ENCODE peak calls at places on chromosomes 13 and 19, in seven cellular contexts. One of them, this sample, is unnamed. For H3K4me1, the result is how much of the 10 kb centered on the place peaks cover.

GRCh38 chr13:95523598-95523997 is 28.9 kb upstream of the CLDN10 start:
- DNase-seq in GM23338: no peak
- DNase-seq in adrenal gland: no peak
- DNase-seq in psoas muscle: no peak
- DNase-seq in A549: no peak
- DNase-seq in neural progenitor cell: no peak
- DNase-seq in IMR-90: no peak
- DNase-seq in this sample: no peak

GRCh38 chr19:38781058-38781457 is 7.7 kb upstream of the LGALS7 start:
- DNase-seq in GM23338: no peak
- DNase-seq in adrenal gland: no peak
- DNase-seq in psoas muscle: peak
- DNase-seq in A549: no peak
- DNase-seq in neural progenitor cell: no peak
- DNase-seq in IMR-90: no peak
- DNase-seq in this sample: no peak

GRCh38 chr13:77359171-77359570 is 32.3 kb upstream of the MYCBP2 start:
- DNase-seq in GM23338: no peak
- DNase-seq in adrenal gland: no peak
- DNase-seq in psoas muscle: no peak
- DNase-seq in A549: no peak
- DNase-seq in neural progenitor cell: no peak
- DNase-seq in IMR-90: peak
- DNase-seq in this sample: no peak

GRCh38 chr13:36818483-36819063 is 449 bp upstream of the RFXAP start:
- DNase-seq in GM23338: no peak
- DNase-seq in adrenal gland: no peak
- DNase-seq in psoas muscle: no peak
- DNase-seq in A549: no peak
- DNase-seq in neural progenitor cell: no peak
- DNase-seq in IMR-90: no peak
- DNase-seq in this sample: no peak

GRCh38 chr19:1780272-1780957 is 27.1 kb downstream of the ONECUT3 start:
- DNase-seq in GM23338: no peak
- DNase-seq in adrenal gland: no peak
- DNase-seq in psoas muscle: no peak
- DNase-seq in A549: peak
- DNase-seq in neural progenitor cell: no peak
- DNase-seq in IMR-90: peak
- DNase-seq in this sample: no peak

GRCh38 chr19:52735734-52736133 is 890 bp upstream of the ZNF611 start:
- DNase-seq in GM23338: peak
- DNase-seq in adrenal gland: peak
- DNase-seq in psoas muscle: peak
- DNase-seq in A549: no peak
- DNase-seq in neural progenitor cell: peak
- DNase-seq in IMR-90: no peak
- DNase-seq in this sample: no peak

GRCh38 chr13:35475960-35476943 is at the start of gene MAB21L1:
- DNase-seq in GM23338: peak
- DNase-seq in adrenal gland: peak
- DNase-seq in psoas muscle: peak
- DNase-seq in A549: no peak
- DNase-seq in neural progenitor cell: peak
- DNase-seq in IMR-90: peak
- DNase-seq in this sample: no peak

GRCh38 chr13:28499579-28499978 is 4.7 kb upstream of the FLT1 start:
- DNase-seq in GM23338: no peak
- DNase-seq in adrenal gland: no peak
- DNase-seq in psoas muscle: no peak
- DNase-seq in A549: no peak
- DNase-seq in neural progenitor cell: no peak
- DNase-seq in IMR-90: peak
- DNase-seq in this sample: peak

GRCh38 chr13:75550159-75550567 is 572 bp downstream of the UCHL3 start:
- DNase-seq in GM23338: peak
- DNase-seq in adrenal gland: peak
- DNase-seq in psoas muscle: no peak
- DNase-seq in A549: peak
- DNase-seq in neural progenitor cell: peak
- DNase-seq in IMR-90: peak
- DNase-seq in this sample: peak

GRCh38 chr13:45500492-45501174 is 35.9 kb downstream of the COG3 start:
- DNase-seq in GM23338: no peak
- DNase-seq in adrenal gland: no peak
- DNase-seq in psoas muscle: no peak
- DNase-seq in A549: no peak
- DNase-seq in neural progenitor cell: no peak
- DNase-seq in IMR-90: peak
- DNase-seq in this sample: peak

GRCh38 chr13:51557875-51558604 is 26.2 kb upstream of the WDFY2 start:
- DNase-seq in GM23338: no peak
- DNase-seq in adrenal gland: no peak
- DNase-seq in psoas muscle: no peak
- DNase-seq in A549: peak
- DNase-seq in neural progenitor cell: no peak
- DNase-seq in IMR-90: peak
- DNase-seq in this sample: peak

GRCh38 chr13:112064222-112064621 is 2.7 kb upstream of the SOX1 start:
- DNase-seq in GM23338: no peak
- DNase-seq in adrenal gland: no peak
- DNase-seq in psoas muscle: no peak
- DNase-seq in A549: no peak
- DNase-seq in neural progenitor cell: no peak
- DNase-seq in IMR-90: no peak
- DNase-seq in this sample: no peak

GRCh38 chr19:51001495-51001894 is at the start of gene KLK8:
- DNase-seq in GM23338: peak
- DNase-seq in adrenal gland: no peak
- DNase-seq in psoas muscle: no peak
- DNase-seq in A549: no peak
- DNase-seq in neural progenitor cell: no peak
- DNase-seq in IMR-90: no peak
- DNase-seq in this sample: no peak

GRCh38 chr13:43054803-43055802 is 31.7 kb downstream of the DNAJC15 start:
- DNase-seq in GM23338: peak
- DNase-seq in adrenal gland: peak
- DNase-seq in psoas muscle: peak
- DNase-seq in A549: peak
- DNase-seq in neural progenitor cell: peak
- DNase-seq in IMR-90: peak
- DNase-seq in this sample: peak

GRCh38 chr13:78139765-78140164 is 221.1 kb upstream of the EDNRB start:
- DNase-seq in GM23338: no peak
- DNase-seq in adrenal gland: no peak
- DNase-seq in psoas muscle: no peak
- DNase-seq in A549: no peak
- DNase-seq in neural progenitor cell: no peak
- DNase-seq in IMR-90: no peak
- DNase-seq in this sample: no peak

GRCh38 chr13:95226051-95226450 is 75.2 kb downstream of the ABCC4 start:
- DNase-seq in GM23338: no peak
- DNase-seq in adrenal gland: no peak
- DNase-seq in psoas muscle: no peak
- DNase-seq in A549: no peak
- DNase-seq in neural progenitor cell: no peak
- DNase-seq in IMR-90: no peak
- DNase-seq in this sample: no peak

GRCh38 chr13:30105381-30105780 is 202.0 kb downstream of the KATNAL1 start:
- DNase-seq in GM23338: peak
- DNase-seq in adrenal gland: no peak
- DNase-seq in psoas muscle: no peak
- DNase-seq in A549: no peak
- DNase-seq in neural progenitor cell: peak
- DNase-seq in IMR-90: no peak
- DNase-seq in this sample: no peak

GRCh38 chr13:35720690-35721554 is 244.4 kb upstream of the MAB21L1 start:
- DNase-seq in GM23338: peak
- DNase-seq in adrenal gland: peak
- DNase-seq in psoas muscle: peak
- DNase-seq in A549: peak
- DNase-seq in neural progenitor cell: peak
- DNase-seq in IMR-90: peak
- DNase-seq in this sample: peak

GRCh38 chr13:50136678-50137077 is 121.4 kb downstream of the KCNRG start:
- DNase-seq in GM23338: no peak
- DNase-seq in adrenal gland: no peak
- DNase-seq in psoas muscle: no peak
- DNase-seq in A549: no peak
- DNase-seq in neural progenitor cell: no peak
- DNase-seq in IMR-90: no peak
- DNase-seq in this sample: no peak

GRCh38 chr13:50284540-50284939 is 269.3 kb downstream of the KCNRG start:
- DNase-seq in GM23338: no peak
- DNase-seq in adrenal gland: no peak
- DNase-seq in psoas muscle: no peak
- DNase-seq in A549: no peak
- DNase-seq in neural progenitor cell: no peak
- DNase-seq in IMR-90: no peak
- DNase-seq in this sample: no peak

GRCh38 chr13:99150575-99151370 is 49.9 kb upstream of the UBAC2 start:
- DNase-seq in GM23338: no peak
- DNase-seq in adrenal gland: no peak
- DNase-seq in psoas muscle: no peak
- DNase-seq in A549: peak
- DNase-seq in neural progenitor cell: no peak
- DNase-seq in IMR-90: peak
- DNase-seq in this sample: no peak

GRCh38 chr19:44401108-44401786 is at the start of gene ZNF285:
- DNase-seq in GM23338: peak
- DNase-seq in adrenal gland: peak
- DNase-seq in psoas muscle: peak
- DNase-seq in A549: peak
- DNase-seq in neural progenitor cell: peak
- DNase-seq in IMR-90: peak
- DNase-seq in this sample: peak

GRCh38 chr19:46714523-46715106 is 2.3 kb downstream of the PRKD2 start:
- DNase-seq in GM23338: no peak
- DNase-seq in adrenal gland: no peak
- DNase-seq in psoas muscle: no peak
- DNase-seq in A549: no peak
- DNase-seq in neural progenitor cell: no peak
- DNase-seq in IMR-90: no peak
- DNase-seq in this sample: no peak

DNA sequence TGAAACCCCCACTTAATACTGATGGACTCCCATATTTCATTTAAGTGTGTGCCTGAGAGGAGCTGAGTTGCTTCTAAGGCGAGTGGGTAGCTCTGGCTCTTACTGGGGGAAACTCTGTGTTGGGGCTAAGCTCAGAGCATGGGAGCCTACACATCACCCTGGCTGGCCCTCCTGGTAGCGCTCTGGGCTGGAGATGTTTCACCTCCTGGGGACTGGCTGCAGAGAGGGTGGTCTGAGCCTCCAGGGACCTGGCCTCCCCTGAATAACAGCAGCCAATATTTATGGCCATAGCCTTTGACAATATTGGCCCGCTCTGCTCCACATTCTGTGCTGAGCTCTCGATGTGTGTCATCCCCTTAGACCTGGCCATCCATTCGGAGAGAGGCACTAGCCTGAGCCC is 316.5 kb downstream of the ZNF536 start:
- DNase-seq in GM23338: no peak
- DNase-seq in adrenal gland: no peak
- DNase-seq in psoas muscle: no peak
- DNase-seq in A549: no peak
- DNase-seq in neural progenitor cell: no peak
- DNase-seq in IMR-90: no peak
- DNase-seq in this sample: no peak
- TF ChIP-seq CTCF in GM23338: no peak
- TF ChIP-seq CTCF in adrenal gland: no peak
- TF ChIP-seq CTCF in psoas muscle: no peak
- TF ChIP-seq CTCF in A549: no peak
- TF ChIP-seq CTCF in neural progenitor cell: no peak
- TF ChIP-seq CTCF in IMR-90: no peak
- TF ChIP-seq CTCF in this sample: no peak

GRCh38 chr13:23985060-23985459 is 87.8 kb upstream of the C1QTNF9B start:
- DNase-seq in GM23338: no peak
- DNase-seq in adrenal gland: no peak
- DNase-seq in psoas muscle: no peak
- DNase-seq in A549: no peak
- DNase-seq in neural progenitor cell: no peak
- DNase-seq in IMR-90: no peak
- DNase-seq in this sample: no peak

GRCh38 chr13:23984541-23984940 is 87.2 kb upstream of the C1QTNF9B start:
- DNase-seq in GM23338: no peak
- DNase-seq in adrenal gland: no peak
- DNase-seq in psoas muscle: no peak
- DNase-seq in A549: no peak
- DNase-seq in neural progenitor cell: no peak
- DNase-seq in IMR-90: no peak
- DNase-seq in this sample: no peak

GRCh38 chr13:23979361-23980159 is 82.3 kb upstream of the C1QTNF9B start:
- DNase-seq in GM23338: peak
- DNase-seq in adrenal gland: peak
- DNase-seq in psoas muscle: peak
- DNase-seq in A549: peak
- DNase-seq in neural progenitor cell: peak
- DNase-seq in IMR-90: peak
- DNase-seq in this sample: peak

GRCh38 chr13:23983671-23984070 is 86.4 kb upstream of the C1QTNF9B start:
- DNase-seq in GM23338: no peak
- DNase-seq in adrenal gland: no peak
- DNase-seq in psoas muscle: no peak
- DNase-seq in A549: no peak
- DNase-seq in neural progenitor cell: no peak
- DNase-seq in IMR-90: no peak
- DNase-seq in this sample: no peak

GRCh38 chr13:23980160-23980551 is 82.9 kb upstream of the C1QTNF9B start:
- DNase-seq in GM23338: peak
- DNase-seq in adrenal gland: peak
- DNase-seq in psoas muscle: peak
- DNase-seq in A549: peak
- DNase-seq in neural progenitor cell: peak
- DNase-seq in IMR-90: peak
- DNase-seq in this sample: peak
- H3K4me3 ChIP-seq in GM23338: peak
- H3K4me3 ChIP-seq in adrenal gland: no peak
- H3K4me3 ChIP-seq in psoas muscle: peak
- H3K4me3 ChIP-seq in A549: peak
- H3K4me3 ChIP-seq in neural progenitor cell: peak
- H3K4me3 ChIP-seq in IMR-90: peak
- H3K4me3 ChIP-seq in this sample: peak

GRCh38 chr13:110509971-110510786 is 51.3 kb downstream of the RAB20 start:
- DNase-seq in GM23338: no peak
- DNase-seq in adrenal gland: peak
- DNase-seq in psoas muscle: no peak
- DNase-seq in A549: no peak
- DNase-seq in neural progenitor cell: no peak
- DNase-seq in IMR-90: peak
- DNase-seq in this sample: no peak
- H3K4me1 ChIP-seq in GM23338: under half
- H3K4me1 ChIP-seq in adrenal gland: under half
- H3K4me1 ChIP-seq in psoas muscle: under half
- H3K4me1 ChIP-seq in A549: under half
- H3K4me1 ChIP-seq in neural progenitor cell: under half
- H3K4me1 ChIP-seq in IMR-90: under half
- H3K4me1 ChIP-seq in this sample: under half

GRCh38 chr19:36915992-36916830 is at the start of the genes ZNF568 and ZNF829:
- DNase-seq in GM23338: peak
- DNase-seq in adrenal gland: peak
- DNase-seq in psoas muscle: peak
- DNase-seq in A549: peak
- DNase-seq in neural progenitor cell: peak
- DNase-seq in IMR-90: peak
- DNase-seq in this sample: peak
- TF ChIP-seq CTCF in GM23338: peak
- TF ChIP-seq CTCF in adrenal gland: peak
- TF ChIP-seq CTCF in psoas muscle: peak
- TF ChIP-seq CTCF in A549: no peak
- TF ChIP-seq CTCF in neural progenitor cell: peak
- TF ChIP-seq CTCF in IMR-90: peak
- TF ChIP-seq CTCF in this sample: peak